ENCODE peak calls at places on chromosomes 16 and 17, in six cellular contexts. F, B, L, J, Q and I are unnamed samples.
A peak's percentile ranks its signal among the peaks of the same experiment; 100 is the strongest.

GRCh38 chr17:72587773-72588511 is 467.1 kb downstream of the SOX9 start:
- DNase-seq in F (no peak), B (no peak), L (no peak), J (no peak), Q (no peak), I (peak; percentile 25)

GRCh38 chr17:37791434-37791833 is 46.6 kb upstream of the HNF1B start:
- DNase-seq in F (no peak), B (peak; percentile 59), L (peak; percentile 19), J (peak; percentile 72), Q (no peak), I (no peak)

GRCh38 chr16:67672739-67673662 is 6.4 kb downstream of the C16orf86 start:
- DNase-seq in F (peak; percentile 42), B (peak; percentile 87), L (peak; percentile 84), J (peak; percentile 80), Q (peak; percentile 48), I (peak; percentile 84)

GRCh38 chr16:9647981-9648701 is 534.1 kb downstream of the GRIN2A start:
- DNase-seq in F (no peak), B (peak; percentile 80), L (peak; percentile 33), J (peak; percentile 14), Q (peak; percentile 24), I (peak; percentile 2)

GRCh38 chr17:39099686-39100293 is 51.6 kb downstream of the PLXDC1 start:
- DNase-seq in F (no peak), B (no peak), L (no peak), J (no peak), Q (no peak), I (no peak)

GRCh38 chr17:38464723-38465419 is 36.6 kb downstream of the ARHGAP23 start:
- DNase-seq in F (peak; percentile 64), B (peak; percentile 21), L (peak; percentile 96), J (peak; percentile 90), Q (no peak), I (no peak)

GRCh38 chr16:89118361-89119061 is 24.9 kb downstream of the ACSF3 start:
- DNase-seq in F (no peak), B (no peak), L (no peak), J (no peak), Q (no peak), I (no peak)

GRCh38 chr16:29804455-29805231 is 1.7 kb upstream of the MAZ start:
- DNase-seq in F (no peak), B (peak; percentile 28), L (no peak), J (peak; percentile 48), Q (no peak), I (peak; percentile 74)

GRCh38 chr17:49290690-49291326 is 60.2 kb upstream of the PHOSPHO1 start:
- DNase-seq in F (peak; percentile 8), B (peak; percentile 71), L (peak; percentile 50), J (peak; percentile 46), Q (peak; percentile 12), I (peak; percentile 9)

GRCh38 chr16:78563905-78564304 is 464.5 kb downstream of the WWOX start:
- DNase-seq in F (no peak), B (no peak), L (no peak), J (no peak), Q (no peak), I (no peak)

GRCh38 chr16:10314811-10315210 is 71.0 kb upstream of the ATF7IP2 start:
- DNase-seq in F (no peak), B (no peak), L (peak; percentile 8), J (no peak), Q (no peak), I (no peak)

GRCh38 chr17:15264542-15264941 is 584 bp downstream of the PMP22 start:
- DNase-seq in F (no peak), B (no peak), L (no peak), J (no peak), Q (no peak), I (no peak)

GRCh38 chr17:54029196-54029595 is 206.5 kb downstream of the KIF2B start:
- DNase-seq in F (no peak), B (no peak), L (no peak), J (no peak), Q (no peak), I (no peak)

GRCh38 chr17:30267625-30268024 is 24.1 kb downstream of the BLMH start:
- DNase-seq in F (no peak), B (no peak), L (no peak), J (no peak), Q (no peak), I (no peak)

GRCh38 chr17:56939869-56940484 is 20.9 kb downstream of the COIL start:
- DNase-seq in F (peak; percentile 50), B (peak; percentile 93), L (peak; percentile 79), J (peak; percentile 47), Q (peak; percentile 45), I (no peak)

GRCh38 chr16:4410335-4411075 is 5.9 kb downstream of the CORO7 start:
- DNase-seq in F (no peak), B (no peak), L (peak; percentile 76), J (no peak), Q (no peak), I (no peak)

GRCh38 chr17:32349503-32349853 is 479 bp upstream of the ZNF207 start:
- DNase-seq in F (no peak), B (peak; percentile 27), L (peak; percentile 27), J (no peak), Q (no peak), I (no peak)

GRCh38 chr16:17451835-17452234 is 18.9 kb downstream of the XYLT1 start:
- DNase-seq in F (no peak), B (no peak), L (no peak), J (no peak), Q (no peak), I (peak; percentile 82)

DNA sequence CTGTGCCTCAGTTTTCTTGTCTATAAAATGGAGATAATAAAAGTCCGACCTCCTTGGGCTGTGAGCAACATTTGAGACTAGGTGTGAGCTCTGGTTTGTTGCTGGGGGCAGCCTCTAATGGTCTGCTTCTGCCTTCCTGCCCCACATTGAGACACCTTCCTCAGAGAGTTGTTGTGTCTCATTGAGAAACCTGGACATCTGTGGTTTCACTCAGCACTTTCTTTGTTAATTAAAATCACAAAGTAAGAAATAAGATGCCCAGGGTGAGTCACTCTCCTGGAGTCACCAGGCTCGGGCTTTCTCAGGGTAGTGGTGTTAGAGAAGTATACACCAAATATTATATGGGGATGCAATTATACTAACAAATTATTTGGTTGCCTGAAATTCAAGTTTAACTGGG is 389.2 kb upstream of the SALL1 start:
- DNase-seq in F (no peak), B (no peak), L (no peak), J (no peak), Q (no peak), I (no peak)
- TF ChIP-seq REST in F (no peak), B (no peak), L (no peak), J (no peak), Q (no peak), I (no peak)

GRCh38 chr17:45339646-45340605 is 23.1 kb upstream of the MAP3K14 start:
- DNase-seq in F (no peak), B (no peak), L (no peak), J (no peak), Q (no peak), I (no peak)

GRCh38 chr17:45342306-45342705 is 25.5 kb upstream of the MAP3K14 start:
- DNase-seq in F (no peak), B (no peak), L (no peak), J (no peak), Q (no peak), I (no peak)

GRCh38 chr17:45342871-45343526 is 26.2 kb upstream of the MAP3K14 start:
- DNase-seq in F (no peak), B (no peak), L (no peak), J (no peak), Q (no peak), I (no peak)

GRCh38 chr17:45338996-45339535 is 22.2 kb upstream of the MAP3K14 start:
- DNase-seq in F (no peak), B (no peak), L (no peak), J (no peak), Q (no peak), I (no peak)

GRCh38 chr17:45341389-45342158 is 24.8 kb upstream of the MAP3K14 start:
- DNase-seq in F (peak; percentile 66), B (peak; percentile 94), L (peak; percentile 62), J (peak; percentile 84), Q (no peak), I (no peak)
- TF ChIP-seq REST in F (no peak), B (no peak), L (no peak), J (no peak), Q (no peak), I (no peak)

GRCh38 chr16:48499822-48500440 is 110.0 kb downstream of the N4BP1 start:
- DNase-seq in F (no peak), B (no peak), L (peak; percentile 56), J (no peak), Q (no peak), I (no peak)
- TF ChIP-seq REST in F (no peak), B (no peak), L (no peak), J (no peak), Q (no peak), I (no peak)

GRCh38 chr16:30896890-30897730 is 696 bp downstream of the CTF1 start:
- DNase-seq in F (peak; percentile 86), B (peak; percentile 98), L (peak; percentile 90), J (peak; percentile 80), Q (peak; percentile 61), I (no peak)
- TF ChIP-seq REST in F (no peak), B (no peak), L (no peak), J (no peak), Q (no peak), I (no peak)

DNA sequence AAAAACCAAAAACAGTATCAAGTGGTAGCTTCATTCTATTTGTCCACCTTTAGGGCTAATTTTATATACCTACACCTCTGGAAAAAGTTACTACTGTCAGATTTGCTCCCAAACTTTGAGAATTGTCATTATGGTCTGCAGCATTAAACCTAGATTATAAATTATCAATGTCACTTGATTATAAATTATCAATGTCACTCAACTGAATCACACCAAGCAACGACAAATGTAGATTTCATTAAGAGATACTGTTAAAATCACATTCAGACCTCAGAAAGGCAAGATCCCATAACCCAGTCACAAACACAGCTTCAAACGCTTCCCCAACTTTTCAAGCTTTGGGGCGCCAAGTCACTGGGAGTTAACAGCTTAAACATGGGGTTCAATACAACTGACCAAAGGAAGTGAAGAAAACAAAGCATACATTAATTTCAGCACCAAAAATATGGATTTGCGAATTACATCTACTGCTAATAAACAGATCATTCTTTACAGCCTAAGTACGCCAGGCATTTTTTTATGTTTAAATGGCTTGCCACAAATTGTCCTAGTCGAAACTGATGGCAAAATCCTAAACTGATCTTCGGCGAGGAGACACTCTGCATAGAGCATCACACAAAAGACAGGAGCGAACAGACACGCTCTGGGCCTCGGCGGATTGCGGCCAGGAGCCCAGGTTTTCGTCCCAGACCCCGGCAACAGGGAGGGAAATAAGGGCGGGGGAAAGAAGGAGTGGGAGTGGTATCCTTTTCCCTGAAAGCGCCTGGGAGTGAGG is 981 bp downstream of the GLG1 start:
- DNase-seq in F (no peak), B (no peak), L (no peak), J (no peak), Q (no peak), I (no peak)
- TF ChIP-seq REST in F (no peak), B (no peak), L (no peak), J (no peak), Q (no peak), I (no peak)

GRCh38 chr16:57938936-57939871 is 31.7 kb downstream of the CNGB1 start:
- DNase-seq in F (peak; percentile 13), B (no peak), L (no peak), J (no peak), Q (no peak), I (no peak)
- TF ChIP-seq REST in F (no peak), B (no peak), L (no peak), J (no peak), Q (no peak), I (no peak)